ENCODE peak calls at places on chromosomes 13 and 19, in seven cellular contexts. One of them, this sample, is unnamed. For H3K4me1, the result is how much of the 10 kb centered on the place peaks cover.

GRCh38 chr13:76473552-76474134 is 412.6 kb downstream of the KCTD12 start:
- DNase-seq in trophoblast cell: peak
- DNase-seq in IMR-90: peak
- DNase-seq in neuronal stem cell: peak
- DNase-seq in mesenchymal stem cell: peak
- DNase-seq in mesendoderm: peak
- DNase-seq in H1: peak
- DNase-seq in this sample: peak

GRCh38 chr13:114230117-114230516 is 4.6 kb upstream of the CDC16 start:
- DNase-seq in trophoblast cell: no peak
- DNase-seq in IMR-90: peak
- DNase-seq in neuronal stem cell: no peak
- DNase-seq in mesenchymal stem cell: peak
- DNase-seq in mesendoderm: peak
- DNase-seq in H1: no peak
- DNase-seq in this sample: peak

GRCh38 chr13:40189885-40190655 is 476.4 kb downstream of the FOXO1 start:
- DNase-seq in trophoblast cell: no peak
- DNase-seq in IMR-90: no peak
- DNase-seq in neuronal stem cell: peak
- DNase-seq in mesenchymal stem cell: no peak
- DNase-seq in mesendoderm: peak
- DNase-seq in H1: no peak
- DNase-seq in this sample: no peak

GRCh38 chr19:34677386-34678084 is at the start of gene ZNF302:
- DNase-seq in trophoblast cell: peak
- DNase-seq in IMR-90: peak
- DNase-seq in neuronal stem cell: peak
- DNase-seq in mesenchymal stem cell: peak
- DNase-seq in mesendoderm: peak
- DNase-seq in H1: peak
- DNase-seq in this sample: peak

GRCh38 chr19:47232422-47233211 is 1.6 kb upstream of the BBC3 start:
- DNase-seq in trophoblast cell: peak
- DNase-seq in IMR-90: peak
- DNase-seq in neuronal stem cell: no peak
- DNase-seq in mesenchymal stem cell: peak
- DNase-seq in mesendoderm: no peak
- DNase-seq in H1: no peak
- DNase-seq in this sample: no peak

GRCh38 chr19:58001895-58002369 is 688 bp downstream of the ZNF606 start:
- DNase-seq in trophoblast cell: no peak
- DNase-seq in IMR-90: peak
- DNase-seq in neuronal stem cell: no peak
- DNase-seq in mesenchymal stem cell: peak
- DNase-seq in mesendoderm: peak
- DNase-seq in H1: no peak
- DNase-seq in this sample: no peak

GRCh38 chr13:91184244-91184926 is 163.1 kb upstream of the MIR17HG start:
- DNase-seq in trophoblast cell: no peak
- DNase-seq in IMR-90: no peak
- DNase-seq in neuronal stem cell: no peak
- DNase-seq in mesenchymal stem cell: peak
- DNase-seq in mesendoderm: no peak
- DNase-seq in H1: no peak
- DNase-seq in this sample: no peak

GRCh38 chr19:3601021-3601420 is 5.7 kb downstream of the TBXA2R start:
- DNase-seq in trophoblast cell: no peak
- DNase-seq in IMR-90: no peak
- DNase-seq in neuronal stem cell: no peak
- DNase-seq in mesenchymal stem cell: no peak
- DNase-seq in mesendoderm: no peak
- DNase-seq in H1: no peak
- DNase-seq in this sample: no peak

GRCh38 chr13:74062933-74063332 is 71.3 kb downstream of the KLF12 start:
- DNase-seq in trophoblast cell: no peak
- DNase-seq in IMR-90: peak
- DNase-seq in neuronal stem cell: no peak
- DNase-seq in mesenchymal stem cell: peak
- DNase-seq in mesendoderm: no peak
- DNase-seq in H1: no peak
- DNase-seq in this sample: no peak

GRCh38 chr19:932647-933552 is 7.1 kb downstream of the ARID3A start:
- DNase-seq in trophoblast cell: peak
- DNase-seq in IMR-90: peak
- DNase-seq in neuronal stem cell: no peak
- DNase-seq in mesenchymal stem cell: peak
- DNase-seq in mesendoderm: no peak
- DNase-seq in H1: peak
- DNase-seq in this sample: peak

GRCh38 chr19:51467864-51468544 is 9.8 kb upstream of the SIGLEC8 start:
- DNase-seq in trophoblast cell: no peak
- DNase-seq in IMR-90: no peak
- DNase-seq in neuronal stem cell: no peak
- DNase-seq in mesenchymal stem cell: no peak
- DNase-seq in mesendoderm: no peak
- DNase-seq in H1: no peak
- DNase-seq in this sample: no peak

GRCh38 chr19:51127032-51127431 is 2.3 kb downstream of the SIGLEC9 start:
- DNase-seq in trophoblast cell: no peak
- DNase-seq in IMR-90: no peak
- DNase-seq in neuronal stem cell: no peak
- DNase-seq in mesenchymal stem cell: no peak
- DNase-seq in mesendoderm: no peak
- DNase-seq in H1: no peak
- DNase-seq in this sample: no peak

GRCh38 chr13:62512194-62513141 is 1096.8 kb upstream of the PCDH20 start:
- DNase-seq in trophoblast cell: peak
- DNase-seq in IMR-90: peak
- DNase-seq in neuronal stem cell: peak
- DNase-seq in mesenchymal stem cell: peak
- DNase-seq in mesendoderm: peak
- DNase-seq in H1: peak
- DNase-seq in this sample: peak

GRCh38 chr19:24101459-24102122 is 14.6 kb downstream of the ZNF254 start:
- DNase-seq in trophoblast cell: peak
- DNase-seq in IMR-90: no peak
- DNase-seq in neuronal stem cell: no peak
- DNase-seq in mesenchymal stem cell: no peak
- DNase-seq in mesendoderm: no peak
- DNase-seq in H1: no peak
- DNase-seq in this sample: no peak

GRCh38 chr13:113981201-113981605 is 7.3 kb upstream of the C13orf46 start:
- DNase-seq in trophoblast cell: no peak
- DNase-seq in IMR-90: no peak
- DNase-seq in neuronal stem cell: no peak
- DNase-seq in mesenchymal stem cell: no peak
- DNase-seq in mesendoderm: no peak
- DNase-seq in H1: no peak
- DNase-seq in this sample: no peak

GRCh38 chr13:31100721-31101120 is 61.0 kb downstream of the HSPH1 start:
- DNase-seq in trophoblast cell: no peak
- DNase-seq in IMR-90: no peak
- DNase-seq in neuronal stem cell: no peak
- DNase-seq in mesenchymal stem cell: no peak
- DNase-seq in mesendoderm: no peak
- DNase-seq in H1: no peak
- DNase-seq in this sample: no peak

GRCh38 chr19:14475251-14476073 is at the start of gene PTGER1:
- DNase-seq in trophoblast cell: no peak
- DNase-seq in IMR-90: peak
- DNase-seq in neuronal stem cell: no peak
- DNase-seq in mesenchymal stem cell: peak
- DNase-seq in mesendoderm: peak
- DNase-seq in H1: peak
- DNase-seq in this sample: peak

GRCh38 chr13:83943530-83944279 is 61.4 kb upstream of the SLITRK1 start:
- DNase-seq in trophoblast cell: no peak
- DNase-seq in IMR-90: no peak
- DNase-seq in neuronal stem cell: no peak
- DNase-seq in mesenchymal stem cell: no peak
- DNase-seq in mesendoderm: peak
- DNase-seq in H1: no peak
- DNase-seq in this sample: no peak

GRCh38 chr19:29706635-29707034 is 8.4 kb downstream of the C19orf12 start:
- DNase-seq in trophoblast cell: no peak
- DNase-seq in IMR-90: no peak
- DNase-seq in neuronal stem cell: no peak
- DNase-seq in mesenchymal stem cell: no peak
- DNase-seq in mesendoderm: no peak
- DNase-seq in H1: no peak
- DNase-seq in this sample: no peak
- H3K23ac ChIP-seq in trophoblast cell: no peak
- H3K23ac ChIP-seq in IMR-90: no peak
- H3K23ac ChIP-seq in neuronal stem cell: no peak
- H3K23ac ChIP-seq in mesenchymal stem cell: no peak
- H3K23ac ChIP-seq in mesendoderm: no peak
- H3K23ac ChIP-seq in H1: no peak
- H3K23ac ChIP-seq in this sample: no peak

GRCh38 chr13:98823442-98823841 is 71.0 kb upstream of the SLC15A1 start:
- DNase-seq in trophoblast cell: no peak
- DNase-seq in IMR-90: no peak
- DNase-seq in neuronal stem cell: no peak
- DNase-seq in mesenchymal stem cell: no peak
- DNase-seq in mesendoderm: no peak
- DNase-seq in H1: no peak
- DNase-seq in this sample: no peak

GRCh38 chr13:98825659-98826058 is 73.2 kb upstream of the SLC15A1 start:
- DNase-seq in trophoblast cell: no peak
- DNase-seq in IMR-90: no peak
- DNase-seq in neuronal stem cell: no peak
- DNase-seq in mesenchymal stem cell: no peak
- DNase-seq in mesendoderm: peak
- DNase-seq in H1: no peak
- DNase-seq in this sample: no peak

GRCh38 chr13:98822238-98822606 is 69.8 kb upstream of the SLC15A1 start:
- DNase-seq in trophoblast cell: no peak
- DNase-seq in IMR-90: peak
- DNase-seq in neuronal stem cell: no peak
- DNase-seq in mesenchymal stem cell: peak
- DNase-seq in mesendoderm: no peak
- DNase-seq in H1: no peak
- DNase-seq in this sample: no peak

GRCh38 chr13:98826156-98826555 is 73.7 kb upstream of the SLC15A1 start:
- DNase-seq in trophoblast cell: no peak
- DNase-seq in IMR-90: peak
- DNase-seq in neuronal stem cell: no peak
- DNase-seq in mesenchymal stem cell: no peak
- DNase-seq in mesendoderm: no peak
- DNase-seq in H1: no peak
- DNase-seq in this sample: no peak

DNA sequence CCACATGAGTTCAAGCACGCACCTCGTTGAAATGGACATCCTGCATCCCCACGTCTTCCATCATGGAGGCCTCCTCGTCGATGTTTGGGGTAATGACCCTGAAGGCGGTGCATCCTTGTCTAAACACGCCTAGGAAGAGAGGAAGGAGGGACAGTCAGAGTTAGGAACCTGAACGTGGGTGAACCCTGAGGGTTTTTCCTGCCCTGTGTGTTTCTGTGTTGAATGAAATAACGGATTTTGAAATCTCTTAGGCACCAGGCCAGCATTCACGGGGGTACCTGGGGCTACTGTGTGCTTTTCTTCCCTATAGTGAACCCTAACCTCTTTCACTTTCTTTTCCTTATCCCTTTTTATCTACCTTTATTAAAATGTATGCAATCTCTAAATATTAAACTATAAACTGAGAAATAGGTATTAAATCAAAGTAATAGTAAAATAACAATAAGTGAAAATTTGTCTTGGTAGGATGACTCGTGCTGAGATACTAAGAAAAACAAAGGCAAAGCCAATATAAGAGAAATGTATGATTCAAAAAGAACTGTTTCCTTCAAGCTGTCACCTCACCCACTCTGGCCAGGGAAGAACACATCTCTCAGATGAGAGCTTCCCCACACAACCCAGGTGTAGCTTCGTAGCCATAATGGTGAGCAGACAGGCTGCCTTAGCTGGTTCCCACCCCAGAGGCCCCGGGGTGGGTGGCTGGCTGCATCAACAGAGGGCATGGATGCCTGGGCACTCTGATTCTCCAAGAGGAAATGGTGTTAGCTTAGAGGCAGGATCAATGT is 72.1 kb upstream of the SLC15A1 start:
- DNase-seq in trophoblast cell: no peak
- DNase-seq in IMR-90: peak
- DNase-seq in neuronal stem cell: no peak
- DNase-seq in mesenchymal stem cell: no peak
- DNase-seq in mesendoderm: no peak
- DNase-seq in H1: no peak
- DNase-seq in this sample: no peak
- H3K4me1 ChIP-seq in trophoblast cell: under half
- H3K4me1 ChIP-seq in IMR-90: under half
- H3K4me1 ChIP-seq in neuronal stem cell: under half
- H3K4me1 ChIP-seq in mesenchymal stem cell: under half
- H3K4me1 ChIP-seq in mesendoderm: under half
- H3K4me1 ChIP-seq in H1: under half
- H3K4me1 ChIP-seq in this sample: under half

GRCh38 chr13:86731987-86732386 is 932.8 kb upstream of the SLITRK6 start:
- DNase-seq in trophoblast cell: no peak
- DNase-seq in IMR-90: no peak
- DNase-seq in neuronal stem cell: no peak
- DNase-seq in mesenchymal stem cell: no peak
- DNase-seq in mesendoderm: no peak
- DNase-seq in H1: no peak
- DNase-seq in this sample: no peak

GRCh38 chr13:86741762-86742285 is 929.3 kb upstream of the SLITRK5 start:
- DNase-seq in trophoblast cell: no peak
- DNase-seq in IMR-90: no peak
- DNase-seq in neuronal stem cell: no peak
- DNase-seq in mesenchymal stem cell: peak
- DNase-seq in mesendoderm: peak
- DNase-seq in H1: no peak
- DNase-seq in this sample: no peak

DNA sequence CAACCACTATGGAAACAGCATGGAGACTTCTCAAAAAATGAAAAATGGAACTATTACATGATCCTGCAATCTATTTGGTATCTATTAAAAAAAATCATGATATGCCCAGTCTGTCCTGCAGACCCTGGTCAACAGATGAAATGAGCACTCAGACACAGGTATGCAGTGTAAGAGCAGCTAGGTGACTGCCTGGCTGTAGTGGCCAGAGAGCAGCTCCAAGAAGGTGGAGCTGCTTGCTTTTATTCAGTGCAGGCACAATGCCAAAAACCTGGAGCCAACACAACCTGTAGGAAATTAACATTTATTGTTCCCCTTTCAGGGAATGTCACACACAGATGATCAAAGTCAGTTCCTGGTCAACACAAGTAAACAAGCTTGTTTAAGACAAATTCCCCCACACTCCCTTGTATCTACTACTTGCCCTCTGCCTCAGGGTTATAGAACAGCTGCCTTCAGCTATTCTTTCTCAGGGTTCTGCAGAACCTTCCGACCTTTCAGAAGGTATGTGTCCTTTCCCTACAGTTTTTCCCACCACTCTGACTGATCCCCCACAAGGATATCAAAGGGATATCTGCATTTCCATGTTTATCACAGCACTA is 933.7 kb upstream of the SLITRK5 start:
- DNase-seq in trophoblast cell: no peak
- DNase-seq in IMR-90: no peak
- DNase-seq in neuronal stem cell: no peak
- DNase-seq in mesenchymal stem cell: no peak
- DNase-seq in mesendoderm: peak
- DNase-seq in H1: no peak
- DNase-seq in this sample: no peak
- H3K23ac ChIP-seq in trophoblast cell: no peak
- H3K23ac ChIP-seq in IMR-90: no peak
- H3K23ac ChIP-seq in neuronal stem cell: no peak
- H3K23ac ChIP-seq in mesenchymal stem cell: no peak
- H3K23ac ChIP-seq in mesendoderm: no peak
- H3K23ac ChIP-seq in H1: no peak
- H3K23ac ChIP-seq in this sample: no peak

GRCh38 chr19:2557093-2557440 is 81.1 kb downstream of the GADD45B start:
- DNase-seq in trophoblast cell: no peak
- DNase-seq in IMR-90: no peak
- DNase-seq in neuronal stem cell: no peak
- DNase-seq in mesenchymal stem cell: no peak
- DNase-seq in mesendoderm: no peak
- DNase-seq in H1: no peak
- DNase-seq in this sample: no peak
- H3K4me1 ChIP-seq in trophoblast cell: under half
- H3K4me1 ChIP-seq in IMR-90: under half
- H3K4me1 ChIP-seq in neuronal stem cell: under half
- H3K4me1 ChIP-seq in mesenchymal stem cell: under half
- H3K4me1 ChIP-seq in mesendoderm: under half
- H3K4me1 ChIP-seq in H1: under half
- H3K4me1 ChIP-seq in this sample: under half